ENCODE peak calls at places on chromosomes 3 and 15, in eight cellular contexts. One of them, this sample, is unnamed.
A peak's percentile ranks its signal among the peaks of the same experiment; 100 is the strongest.

GRCh38 chr3:197737319-197737649 is 580 bp upstream of the RUBCN start:
- DNase-seq in BJ: no peak
- DNase-seq in fibroblast of villous mesenchyme: no peak
- DNase-seq in GM23338: no peak
- DNase-seq in astrocyte of the spinal cord: no peak
- DNase-seq in fibroblast of pulmonary artery: no peak
- DNase-seq in Peyer's patch: no peak
- DNase-seq in GM12865: no peak
- DNase-seq in this sample: no peak

GRCh38 chr3:192186508-192186907 is 540.8 kb downstream of the FGF12 start:
- DNase-seq in fibroblast of villous mesenchyme: no peak
- DNase-seq in BJ: no peak
- DNase-seq in GM12865: no peak
- DNase-seq in Peyer's patch: no peak
- DNase-seq in astrocyte of the spinal cord: no peak
- DNase-seq in GM23338: no peak
- DNase-seq in fibroblast of pulmonary artery: no peak
- DNase-seq in this sample: no peak

GRCh38 chr3:138390582-138390932 is 42.2 kb downstream of the MRAS start:
- DNase-seq in fibroblast of pulmonary artery: no peak
- DNase-seq in GM12865: no peak
- DNase-seq in BJ: no peak
- DNase-seq in GM23338: no peak
- DNase-seq in astrocyte of the spinal cord: no peak
- DNase-seq in fibroblast of villous mesenchyme: no peak
- DNase-seq in Peyer's patch: no peak
- DNase-seq in this sample: no peak

GRCh38 chr3:106088270-106088669 is 219.5 kb upstream of the CBLB start:
- DNase-seq in GM12865: no peak
- DNase-seq in fibroblast of villous mesenchyme: no peak
- DNase-seq in Peyer's patch: no peak
- DNase-seq in GM23338: no peak
- DNase-seq in astrocyte of the spinal cord: peak; percentile 5
- DNase-seq in fibroblast of pulmonary artery: no peak
- DNase-seq in BJ: no peak
- DNase-seq in this sample: no peak

GRCh38 chr3:47108546-47108945 is 55.4 kb downstream of the SETD2 start:
- DNase-seq in fibroblast of pulmonary artery: peak; percentile 16
- DNase-seq in GM12865: no peak
- DNase-seq in GM23338: peak; percentile 85
- DNase-seq in Peyer's patch: no peak
- DNase-seq in fibroblast of villous mesenchyme: no peak
- DNase-seq in BJ: no peak
- DNase-seq in astrocyte of the spinal cord: no peak
- DNase-seq in this sample: no peak

GRCh38 chr3:44529927-44530326 is 25.1 kb upstream of the ZKSCAN7 start:
- DNase-seq in GM12865: peak; percentile 38
- DNase-seq in astrocyte of the spinal cord: no peak
- DNase-seq in fibroblast of villous mesenchyme: peak; percentile 25
- DNase-seq in BJ: no peak
- DNase-seq in fibroblast of pulmonary artery: peak; percentile 27
- DNase-seq in Peyer's patch: no peak
- DNase-seq in GM23338: peak; percentile 44
- DNase-seq in this sample: no peak

GRCh38 chr3:9909221-9910013 is 6.8 kb downstream of the IL17RE start:
- DNase-seq in astrocyte of the spinal cord: no peak
- DNase-seq in fibroblast of pulmonary artery: no peak
- DNase-seq in Peyer's patch: no peak
- DNase-seq in GM23338: no peak
- DNase-seq in BJ: no peak
- DNase-seq in GM12865: peak; percentile 47
- DNase-seq in fibroblast of villous mesenchyme: no peak
- DNase-seq in this sample: no peak

GRCh38 chr3:141485578-141486415 is 1.0 kb upstream of the RASA2 start:
- DNase-seq in GM12865: no peak
- DNase-seq in BJ: peak; percentile 47
- DNase-seq in astrocyte of the spinal cord: peak; percentile 63
- DNase-seq in Peyer's patch: peak; percentile 54
- DNase-seq in fibroblast of pulmonary artery: peak; percentile 67
- DNase-seq in GM23338: peak; percentile 28
- DNase-seq in fibroblast of villous mesenchyme: peak; percentile 41
- DNase-seq in this sample: peak; percentile 10

GRCh38 chr3:86990734-86991481 is at the start of gene VGLL3:
- DNase-seq in GM23338: peak; percentile 94
- DNase-seq in Peyer's patch: peak; percentile 55
- DNase-seq in fibroblast of villous mesenchyme: peak; percentile 89
- DNase-seq in BJ: peak; percentile 43
- DNase-seq in fibroblast of pulmonary artery: peak; percentile 88
- DNase-seq in GM12865: no peak
- DNase-seq in astrocyte of the spinal cord: peak; percentile 94
- DNase-seq in this sample: peak; percentile 43

GRCh38 chr15:68372291-68372811 is 59.6 kb downstream of the ITGA11 start:
- DNase-seq in fibroblast of pulmonary artery: peak; percentile 56
- DNase-seq in astrocyte of the spinal cord: peak; percentile 52
- DNase-seq in GM23338: peak; percentile 80
- DNase-seq in BJ: no peak
- DNase-seq in fibroblast of villous mesenchyme: no peak
- DNase-seq in Peyer's patch: no peak
- DNase-seq in GM12865: peak; percentile 17
- DNase-seq in this sample: no peak

GRCh38 chr3:22996926-22997600 is 206.1 kb upstream of the UBE2E2 start:
- DNase-seq in GM23338: peak; percentile 14
- DNase-seq in fibroblast of pulmonary artery: no peak
- DNase-seq in astrocyte of the spinal cord: no peak
- DNase-seq in GM12865: no peak
- DNase-seq in fibroblast of villous mesenchyme: no peak
- DNase-seq in Peyer's patch: no peak
- DNase-seq in BJ: no peak
- DNase-seq in this sample: no peak

GRCh38 chr3:55065331-55065730 is 137.5 kb upstream of the LRTM1 start:
- DNase-seq in fibroblast of pulmonary artery: no peak
- DNase-seq in fibroblast of villous mesenchyme: no peak
- DNase-seq in astrocyte of the spinal cord: no peak
- DNase-seq in BJ: no peak
- DNase-seq in GM23338: no peak
- DNase-seq in GM12865: no peak
- DNase-seq in Peyer's patch: no peak
- DNase-seq in this sample: no peak

GRCh38 chr15:25734680-25735355 is 128.3 kb downstream of the ATP10A start:
- DNase-seq in BJ: no peak
- DNase-seq in GM23338: no peak
- DNase-seq in fibroblast of pulmonary artery: no peak
- DNase-seq in Peyer's patch: no peak
- DNase-seq in GM12865: no peak
- DNase-seq in astrocyte of the spinal cord: no peak
- DNase-seq in fibroblast of villous mesenchyme: no peak
- DNase-seq in this sample: no peak

GRCh38 chr15:77819271-77819806 is 186.6 kb upstream of the LINGO1 start:
- DNase-seq in GM12865: no peak
- DNase-seq in BJ: no peak
- DNase-seq in GM23338: peak; percentile 51
- DNase-seq in fibroblast of villous mesenchyme: no peak
- DNase-seq in fibroblast of pulmonary artery: no peak
- DNase-seq in astrocyte of the spinal cord: no peak
- DNase-seq in Peyer's patch: no peak
- DNase-seq in this sample: no peak
- H3K4me3 ChIP-seq in GM12865: no peak overlapping the region
- H3K4me3 ChIP-seq in BJ: no peak overlapping the region
- H3K4me3 ChIP-seq in GM23338: peak overlapping the region; percentile 65
- H3K4me3 ChIP-seq in fibroblast of villous mesenchyme: no peak overlapping the region
- H3K4me3 ChIP-seq in fibroblast of pulmonary artery: no peak overlapping the region
- H3K4me3 ChIP-seq in astrocyte of the spinal cord: no peak overlapping the region
- H3K4me3 ChIP-seq in Peyer's patch: peak overlapping the region; percentile 41
- H3K4me3 ChIP-seq in this sample: no peak overlapping the region

GRCh38 chr15:79433610-79434009 is 1.5 kb downstream of the MINAR1 start:
- DNase-seq in BJ: no peak
- DNase-seq in Peyer's patch: no peak
- DNase-seq in GM12865: no peak
- DNase-seq in GM23338: peak; percentile 77
- DNase-seq in fibroblast of pulmonary artery: no peak
- DNase-seq in fibroblast of villous mesenchyme: no peak
- DNase-seq in astrocyte of the spinal cord: no peak
- DNase-seq in this sample: no peak

GRCh38 chr15:79434361-79434760 is 2.2 kb downstream of the MINAR1 start:
- DNase-seq in fibroblast of pulmonary artery: no peak
- DNase-seq in astrocyte of the spinal cord: no peak
- DNase-seq in BJ: no peak
- DNase-seq in GM23338: no peak
- DNase-seq in Peyer's patch: no peak
- DNase-seq in fibroblast of villous mesenchyme: no peak
- DNase-seq in GM12865: no peak
- DNase-seq in this sample: no peak

GRCh38 chr15:79430901-79431635 is 1.1 kb upstream of the MINAR1 start:
- DNase-seq in Peyer's patch: no peak
- DNase-seq in fibroblast of pulmonary artery: no peak
- DNase-seq in fibroblast of villous mesenchyme: peak; percentile 9
- DNase-seq in GM23338: peak; percentile 39
- DNase-seq in GM12865: no peak
- DNase-seq in BJ: no peak
- DNase-seq in astrocyte of the spinal cord: no peak
- DNase-seq in this sample: no peak

GRCh38 chr15:79432345-79433311 is 492 bp downstream of the MINAR1 start:
- DNase-seq in Peyer's patch: no peak
- DNase-seq in fibroblast of villous mesenchyme: no peak
- DNase-seq in GM12865: no peak
- DNase-seq in fibroblast of pulmonary artery: no peak
- DNase-seq in astrocyte of the spinal cord: no peak
- DNase-seq in GM23338: peak; percentile 75
- DNase-seq in BJ: no peak
- DNase-seq in this sample: no peak

GRCh38 chr15:79431636-79432344 is at the start of gene MINAR1:
- DNase-seq in astrocyte of the spinal cord: peak; percentile 42
- DNase-seq in Peyer's patch: no peak
- DNase-seq in GM12865: no peak
- DNase-seq in GM23338: peak; percentile 72
- DNase-seq in fibroblast of pulmonary artery: peak; percentile 41
- DNase-seq in fibroblast of villous mesenchyme: peak; percentile 39
- DNase-seq in BJ: no peak
- DNase-seq in this sample: no peak
- TF ChIP-seq CTCF in astrocyte of the spinal cord: peak; percentile 17
- TF ChIP-seq CTCF in Peyer's patch: no peak
- TF ChIP-seq CTCF in GM12865: no peak
- TF ChIP-seq CTCF in GM23338: peak; percentile 23
- TF ChIP-seq CTCF in fibroblast of pulmonary artery: no peak
- TF ChIP-seq CTCF in fibroblast of villous mesenchyme: no peak
- TF ChIP-seq CTCF in BJ: peak; percentile 26
- TF ChIP-seq CTCF in this sample: no peak

GRCh38 chr3:169700195-169700594 is 36.7 kb upstream of the MECOM start:
- DNase-seq in fibroblast of villous mesenchyme: no peak
- DNase-seq in Peyer's patch: no peak
- DNase-seq in GM23338: no peak
- DNase-seq in fibroblast of pulmonary artery: peak; percentile 5
- DNase-seq in astrocyte of the spinal cord: no peak
- DNase-seq in GM12865: no peak
- DNase-seq in BJ: no peak
- DNase-seq in this sample: no peak
- H3K4me3 ChIP-seq in fibroblast of villous mesenchyme: no peak overlapping the region
- H3K4me3 ChIP-seq in Peyer's patch: no peak overlapping the region
- H3K4me3 ChIP-seq in GM23338: no peak overlapping the region
- H3K4me3 ChIP-seq in fibroblast of pulmonary artery: no peak overlapping the region
- H3K4me3 ChIP-seq in astrocyte of the spinal cord: no peak overlapping the region
- H3K4me3 ChIP-seq in GM12865: no peak overlapping the region
- H3K4me3 ChIP-seq in BJ: no peak overlapping the region
- H3K4me3 ChIP-seq in this sample: no peak overlapping the region

DNA sequence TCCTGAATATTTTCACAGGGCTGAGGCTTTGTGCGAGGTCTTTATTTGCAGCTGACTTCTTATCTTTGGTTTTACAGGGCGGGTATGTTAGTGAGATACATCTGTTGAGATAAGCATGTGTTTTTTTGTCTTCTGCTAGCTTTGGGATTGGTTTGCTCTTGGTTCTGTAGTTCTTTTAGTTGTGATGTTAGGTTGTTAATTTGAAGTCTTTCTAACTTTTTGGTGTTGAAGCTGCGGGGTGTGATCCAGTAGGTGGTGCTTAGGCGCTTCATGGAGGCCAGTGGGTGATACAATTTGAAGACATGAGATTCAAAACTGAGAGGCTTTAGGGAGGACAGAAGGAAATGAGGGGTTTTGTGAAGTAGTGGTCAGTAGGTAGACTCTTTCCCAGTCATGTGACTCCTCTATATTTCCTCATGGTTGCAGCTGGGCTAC is 68.0 kb upstream of the TNFSF10 start:
- DNase-seq in GM12865: no peak
- DNase-seq in GM23338: no peak
- DNase-seq in fibroblast of pulmonary artery: no peak
- DNase-seq in astrocyte of the spinal cord: no peak
- DNase-seq in fibroblast of villous mesenchyme: peak; percentile 77
- DNase-seq in BJ: no peak
- DNase-seq in Peyer's patch: no peak
- DNase-seq in this sample: no peak
- TF ChIP-seq CTCF in GM12865: no peak
- TF ChIP-seq CTCF in GM23338: no peak
- TF ChIP-seq CTCF in fibroblast of pulmonary artery: no peak
- TF ChIP-seq CTCF in astrocyte of the spinal cord: no peak
- TF ChIP-seq CTCF in fibroblast of villous mesenchyme: no peak
- TF ChIP-seq CTCF in BJ: no peak
- TF ChIP-seq CTCF in Peyer's patch: no peak
- TF ChIP-seq CTCF in this sample: no peak

GRCh38 chr3:80408322-80408721 is 640.5 kb upstream of the ROBO1 start:
- DNase-seq in Peyer's patch: no peak
- DNase-seq in GM12865: no peak
- DNase-seq in fibroblast of pulmonary artery: no peak
- DNase-seq in GM23338: no peak
- DNase-seq in BJ: no peak
- DNase-seq in astrocyte of the spinal cord: no peak
- DNase-seq in fibroblast of villous mesenchyme: no peak
- DNase-seq in this sample: no peak
- H3K4me3 ChIP-seq in Peyer's patch: no peak overlapping the region
- H3K4me3 ChIP-seq in GM12865: no peak overlapping the region
- H3K4me3 ChIP-seq in fibroblast of pulmonary artery: no peak overlapping the region
- H3K4me3 ChIP-seq in GM23338: no peak overlapping the region
- H3K4me3 ChIP-seq in BJ: no peak overlapping the region
- H3K4me3 ChIP-seq in astrocyte of the spinal cord: no peak overlapping the region
- H3K4me3 ChIP-seq in fibroblast of villous mesenchyme: no peak overlapping the region
- H3K4me3 ChIP-seq in this sample: no peak overlapping the region

DNA sequence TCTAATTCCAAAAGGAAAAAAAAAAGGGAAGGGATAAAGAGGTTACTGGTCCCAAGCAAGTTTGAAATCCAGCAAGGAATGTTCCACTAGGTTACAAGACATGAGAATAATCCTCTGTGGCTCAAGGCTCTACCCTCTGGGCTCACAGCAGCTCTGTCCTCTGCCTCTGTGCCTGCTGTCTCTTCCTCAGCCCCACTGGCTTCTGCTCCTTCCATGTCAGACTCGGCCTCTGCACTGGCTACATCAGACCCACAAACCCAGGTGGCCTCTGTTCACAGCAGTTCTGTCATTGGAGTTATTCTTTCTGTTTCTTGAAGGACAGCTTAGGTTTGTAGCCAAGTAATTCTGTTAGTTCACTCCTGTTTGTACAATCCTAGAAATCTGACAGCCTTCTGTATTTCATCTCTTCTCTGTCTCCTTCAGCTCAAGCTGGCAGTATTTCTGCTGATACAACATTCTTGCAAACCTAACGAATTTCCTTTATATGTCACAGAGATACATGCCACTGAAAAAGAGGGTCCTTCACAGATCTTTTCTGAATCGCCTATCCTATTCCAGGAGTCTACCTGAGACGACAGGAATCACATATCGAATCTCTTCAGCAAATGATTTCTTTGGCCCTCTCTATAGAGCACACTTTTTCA is 227.8 kb upstream of the PLSCR5 start:
- DNase-seq in astrocyte of the spinal cord: no peak
- DNase-seq in fibroblast of villous mesenchyme: no peak
- DNase-seq in GM12865: no peak
- DNase-seq in Peyer's patch: no peak
- DNase-seq in BJ: no peak
- DNase-seq in GM23338: no peak
- DNase-seq in fibroblast of pulmonary artery: no peak
- DNase-seq in this sample: no peak
- TF ChIP-seq CTCF in astrocyte of the spinal cord: no peak
- TF ChIP-seq CTCF in fibroblast of villous mesenchyme: no peak
- TF ChIP-seq CTCF in GM12865: no peak
- TF ChIP-seq CTCF in Peyer's patch: no peak
- TF ChIP-seq CTCF in BJ: no peak
- TF ChIP-seq CTCF in GM23338: no peak
- TF ChIP-seq CTCF in fibroblast of pulmonary artery: no peak
- TF ChIP-seq CTCF in this sample: no peak